ENCODE peak calls at places on chromosomes 13 and 19, in ten cellular contexts. L is HepG2; Y is SJCRH30; G is stomach; K is effector memory CD4-positive, alpha-beta T cell; P is endodermal cell; M is osteoblast; S is psoas muscle; Q is uterus; E is mesendoderm. I is an unnamed sample.

GRCh38 chr13:100290165-100290801 is 201.4 kb downstream of the PCCA start:
- DNase-seq in L (peak; percentile 79), Y (no peak), G (no peak), K (no peak), P (no peak), M (no peak), S (no peak), Q (no peak), E (no peak), I (no peak)

GRCh38 chr13:64371045-64371444 is 2859.1 kb downstream of the PCDH9 start:
- DNase-seq in L (no peak), Y (no peak), G (no peak), K (no peak), P (no peak), M (no peak), S (no peak), Q (no peak), E (no peak), I (no peak)

GRCh38 chr13:73222627-73223026 is 163.8 kb downstream of the KLF5 start:
- DNase-seq in L (no peak), Y (no peak), G (no peak), K (no peak), P (peak; percentile 53), M (no peak), S (no peak), Q (no peak), E (no peak), I (no peak)

GRCh38 chr13:94419304-94419943 is 60.1 kb downstream of the DCT start:
- DNase-seq in L (no peak), Y (no peak), G (no peak), K (no peak), P (no peak), M (peak; percentile 34), S (no peak), Q (no peak), E (no peak), I (no peak)

GRCh38 chr13:41053384-41053826 is 7.9 kb upstream of the WBP4 start:
- DNase-seq in L (no peak), Y (no peak), G (no peak), K (no peak), P (no peak), M (peak; percentile 36), S (no peak), Q (no peak), E (no peak), I (no peak)

GRCh38 chr19:28430214-28430613 is 782.7 kb downstream of the UQCRFS1 start:
- DNase-seq in L (no peak), Y (no peak), G (no peak), K (no peak), P (no peak), M (peak; percentile 26), S (no peak), Q (no peak), E (no peak), I (no peak)

GRCh38 chr19:15426485-15427349 is 7.9 kb upstream of the AKAP8L start:
- DNase-seq in L (no peak), Y (peak; percentile 53), G (no peak), K (no peak), P (no peak), M (peak; percentile 92), S (peak; percentile 46), Q (no peak), E (peak; percentile 11), I (no peak)

GRCh38 chr13:55553736-55554135 is 1587.0 kb upstream of the PRR20A start:
- DNase-seq in L (no peak), Y (no peak), G (no peak), K (no peak), P (no peak), M (no peak), S (no peak), Q (no peak), E (no peak), I (no peak)

GRCh38 chr13:96089749-96090239 is at the start of gene HS6ST3:
- DNase-seq in L (no peak), Y (peak; percentile 45), G (peak; percentile 73), K (no peak), P (peak; percentile 88), M (peak; percentile 83), S (peak; percentile 57), Q (peak; percentile 20), E (peak; percentile 70), I (no peak)

GRCh38 chr19:6224308-6224675 is 55.5 kb downstream of the MLLT1 start:
- DNase-seq in L (no peak), Y (no peak), G (peak; percentile 46), K (no peak), P (no peak), M (peak; percentile 65), S (peak; percentile 48), Q (no peak), E (no peak), I (no peak)

GRCh38 chr13:113122571-113123225 is at the start of gene F10:
- DNase-seq in L (peak; percentile 95), Y (peak; percentile 57), G (peak; percentile 73), K (no peak), P (peak; percentile 93), M (peak; percentile 82), S (peak; percentile 78), Q (peak; percentile 62), E (peak; percentile 83), I (peak; percentile 94)

GRCh38 chr19:38932425-38933179 is 1.9 kb downstream of the MRPS12 start:
- DNase-seq in L (peak; percentile 63), Y (peak; percentile 67), G (no peak), K (no peak), P (peak; percentile 70), M (peak; percentile 56), S (peak; percentile 58), Q (no peak), E (peak; percentile 67), I (peak; percentile 29)

GRCh38 chr19:7773841-7774240 is 10.8 kb downstream of the CLEC4M start:
- DNase-seq in L (no peak), Y (no peak), G (no peak), K (no peak), P (no peak), M (no peak), S (no peak), Q (no peak), E (no peak), I (no peak)

GRCh38 chr19:1402411-1403070 is 1.2 kb upstream of the GAMT start:
- DNase-seq in L (no peak), Y (no peak), G (no peak), K (no peak), P (no peak), M (peak; percentile 93), S (no peak), Q (no peak), E (no peak), I (no peak)

GRCh38 chr19:39533003-39533512 is 406 bp upstream of the EID2B start:
- DNase-seq in L (no peak), Y (no peak), G (no peak), K (no peak), P (no peak), M (no peak), S (no peak), Q (no peak), E (no peak), I (no peak)

GRCh38 chr19:43432866-43433673 is 18.4 kb downstream of the TEX101 start:
- DNase-seq in L (peak; percentile 40), Y (peak; percentile 78), G (peak; percentile 69), K (peak; percentile 61), P (peak; percentile 92), M (peak; percentile 91), S (peak; percentile 57), Q (peak; percentile 22), E (peak; percentile 79), I (peak; percentile 70)

GRCh38 chr13:46386996-46387851 is at the start of gene RUBCNL:
- DNase-seq in L (no peak), Y (no peak), G (no peak), K (no peak), P (peak; percentile 85), M (peak; percentile 85), S (peak; percentile 62), Q (no peak), E (peak; percentile 82), I (peak; percentile 44)

GRCh38 chr13:39760521-39760920 is 105.1 kb downstream of the COG6 start:
- DNase-seq in L (no peak), Y (no peak), G (no peak), K (no peak), P (no peak), M (no peak), S (no peak), Q (no peak), E (no peak), I (no peak)

GRCh38 chr19:55484571-55485438 is at the start of gene NAT14:
- DNase-seq in L (peak; percentile 39), Y (peak; percentile 80), G (peak; percentile 45), K (peak; percentile 57), P (peak; percentile 96), M (peak; percentile 99), S (peak; percentile 78), Q (peak; percentile 61), E (peak; percentile 93), I (no peak)

GRCh38 chr19:49801401-49801888 is 11.6 kb downstream of the FUZ start:
- DNase-seq in L (no peak), Y (no peak), G (no peak), K (no peak), P (no peak), M (no peak), S (peak; percentile 56), Q (no peak), E (no peak), I (no peak)
- H3K36me3 ChIP-seq in L (peaks cover 44% of the 10 kb centered on the region), Y (peaks cover 63% of the 10 kb centered on the region), G (peaks cover 68% of the 10 kb centered on the region), K (peaks cover 58% of the 10 kb centered on the region), P (peaks cover 46% of the 10 kb centered on the region), M (peaks cover 70% of the 10 kb centered on the region), S (peaks cover 85% of the 10 kb centered on the region), Q (no peaks in the 10 kb centered on the region), E (peaks cover 11% of the 10 kb centered on the region), I (peaks cover 16% of the 10 kb centered on the region)

GRCh38 chr19:35116085-35116801 is 620 bp downstream of the FXYD3 start:
- DNase-seq in L (no peak), Y (no peak), G (peak; percentile 85), K (no peak), P (no peak), M (no peak), S (no peak), Q (no peak), E (no peak), I (peak; percentile 77)
- H3K4me3 ChIP-seq in L (peak overlapping the region; percentile 26), Y (no peak overlapping the region), G (peak overlapping the region; percentile 59), K (no peak overlapping the region), P (no peak overlapping the region), M (no peak overlapping the region), S (no peak overlapping the region), Q (no peak overlapping the region), E (no peak overlapping the region), I (peak overlapping the region; percentile 37)

DNA sequence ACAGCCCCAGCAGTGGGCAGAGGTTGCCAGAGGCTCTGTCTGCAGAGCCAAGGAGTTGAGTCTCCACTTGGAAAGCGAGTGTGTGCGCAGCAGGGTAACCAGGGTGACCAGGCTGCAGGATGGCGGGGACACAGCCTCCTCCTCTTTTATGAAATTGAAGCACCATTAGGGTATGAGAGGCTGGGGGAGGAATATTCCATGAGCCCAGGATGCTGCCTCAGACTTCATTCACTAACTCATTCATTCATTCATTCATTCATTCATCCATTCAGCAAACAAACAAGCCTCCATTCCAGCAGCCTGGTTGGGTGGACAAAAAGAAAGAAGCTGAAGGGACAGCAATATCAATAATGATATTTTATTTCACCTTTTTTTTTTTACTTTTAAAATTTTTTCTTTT is 6.6 kb upstream of the LMTK3 start:
- DNase-seq in L (no peak), Y (no peak), G (no peak), K (no peak), P (no peak), M (peak; percentile 74), S (no peak), Q (no peak), E (no peak), I (no peak)
- H3K27me3 ChIP-seq in L (no peaks in the 10 kb centered on the region), Y (no peaks in the 10 kb centered on the region), G (peaks cover 8% of the 10 kb centered on the region), K (no peaks in the 10 kb centered on the region), P (peaks cover 3% of the 10 kb centered on the region), M (peaks cover 4% of the 10 kb centered on the region), S (no peaks in the 10 kb centered on the region), Q (peaks cover 5% of the 10 kb centered on the region), E (no peaks in the 10 kb centered on the region), I (no peaks in the 10 kb centered on the region)

GRCh38 chr13:49532593-49532992 is 36.8 kb downstream of the PHF11 start:
- DNase-seq in L (no peak), Y (no peak), G (no peak), K (no peak), P (no peak), M (no peak), S (no peak), Q (no peak), E (no peak), I (no peak)
- H3K36me3 ChIP-seq in L (peaks cover 19% of the 10 kb centered on the region), Y (peaks cover 3% of the 10 kb centered on the region), G (peaks cover 3% of the 10 kb centered on the region), K (peaks cover 5% of the 10 kb centered on the region), P (peaks cover 82% of the 10 kb centered on the region), M (peaks cover 4% of the 10 kb centered on the region), S (peaks cover 36% of the 10 kb centered on the region), Q (no peaks in the 10 kb centered on the region), E (no peaks in the 10 kb centered on the region), I (no peaks in the 10 kb centered on the region)

I was measured in small intestine.